ENCODE peak calls at places on chromosomes 4 and X, in six cellular contexts. Z is stimulated activated CD4-positive, alpha-beta T cell treated with anti-CD3 and anti-CD28 coated beads, Interleukin-2, amount 100 ng/mL, for 24 hours; V is GDM1; B is non-pigmented ciliary epithelial cell; H is ELF-1; L is tibial nerve. R is an unnamed sample.

GRCh38 chrX:143768976-143769375 is 48.4 kb upstream of the SPANXN2 start:
- DNase-seq in B (no peak), Z (no peak), H (no peak), V (no peak), L (no peak), R (no peak)

GRCh38 chr4:139229534-139230039 is 50.4 kb downstream of the MGARP start:
- DNase-seq in L (no peak), V (peak), B (no peak), H (no peak), Z (no peak), R (peak)

GRCh38 chrX:95703696-95704095 is 980.9 kb upstream of the DIAPH2 start:
- DNase-seq in B (no peak), H (no peak), Z (no peak), V (no peak), L (no peak), R (no peak)

GRCh38 chrX:133005038-133005437 is 46.6 kb upstream of the HS6ST2 start:
- DNase-seq in B (no peak), Z (no peak), H (peak), V (no peak), L (no peak), R (no peak)

GRCh38 chrX:39894626-39895025 is 203.1 kb downstream of the BCOR start:
- DNase-seq in B (no peak), H (peak), L (no peak), Z (no peak), V (no peak), R (no peak)

GRCh38 chrX:24395775-24396174 is 35.3 kb downstream of the SUPT20HL1 start:
- DNase-seq in L (no peak), H (peak), B (no peak), Z (peak), V (peak), R (peak)

GRCh38 chr4:135927651-135928050 is 1604.6 kb downstream of the PCDH18 start:
- DNase-seq in B (no peak), H (no peak), Z (no peak), V (no peak), L (no peak), R (no peak)

GRCh38 chr4:105976913-105977312 is 81.6 kb downstream of the NPNT start:
- DNase-seq in L (no peak), Z (no peak), V (no peak), H (no peak), B (no peak), R (no peak)

GRCh38 chrX:67612231-67612630 is 68.4 kb downstream of the AR start:
- DNase-seq in B (no peak), V (no peak), H (peak), L (no peak), Z (no peak), R (no peak)

GRCh38 chrX:107701493-107702121 is 73.3 kb downstream of the PRPS1 start:
- DNase-seq in Z (no peak), B (no peak), H (no peak), V (no peak), L (no peak), R (no peak)

GRCh38 chrX:130166503-130166777 is 799 bp upstream of the AIFM1 start:
- DNase-seq in H (no peak), L (no peak), B (no peak), Z (no peak), V (no peak), R (no peak)

GRCh38 chr4:76690091-76690905 is 207.6 kb downstream of the SOWAHB start:
- DNase-seq in V (no peak), Z (no peak), L (no peak), H (peak), B (no peak), R (no peak)

GRCh38 chr4:155403886-155404285 is 27.1 kb upstream of the MAP9 start:
- DNase-seq in H (no peak), B (peak), L (no peak), Z (no peak), V (no peak), R (no peak)

GRCh38 chr4:92304073-92304472 is 307 bp downstream of the GRID2 start:
- DNase-seq in L (no peak), V (no peak), Z (no peak), H (no peak), B (no peak), R (no peak)

GRCh38 chr4:147194604-147195003 is 248.9 kb upstream of the TTC29 start:
- DNase-seq in L (no peak), Z (no peak), B (no peak), V (no peak), H (no peak), R (no peak)

GRCh38 chr4:83174844-83175414 is 60.4 kb upstream of the PLAC8 start:
- DNase-seq in V (no peak), Z (no peak), L (no peak), B (no peak), H (no peak), R (no peak)

GRCh38 chr4:142372570-142373300 is 473.4 kb downstream of the INPP4B start:
- DNase-seq in V (no peak), B (no peak), H (no peak), Z (no peak), L (no peak), R (no peak)

GRCh38 chr4:22391548-22391947 is 124.3 kb downstream of the ADGRA3 start:
- DNase-seq in H (peak), B (peak), L (no peak), Z (no peak), V (no peak), R (no peak)

GRCh38 chr4:127975121-127975770 is 10.0 kb downstream of the ABHD18 start:
- DNase-seq in V (no peak), B (no peak), H (no peak), Z (no peak), L (no peak), R (no peak)

GRCh38 chrX:20313889-20314288 is 47.2 kb upstream of the RPS6KA3 start:
- DNase-seq in L (no peak), Z (no peak), H (no peak), V (peak), B (no peak), R (no peak)

GRCh38 chrX:129655547-129656248 is 942 bp upstream of the APLN start:
- DNase-seq in B (no peak), L (no peak), Z (no peak), H (peak), V (no peak), R (no peak)

GRCh38 chr4:184329235-184330007 is 111.7 kb upstream of the ENPP6 start:
- DNase-seq in V (no peak), H (no peak), B (no peak), Z (no peak), L (no peak), R (no peak)

GRCh38 chr4:142656178-142656577 is 189.9 kb downstream of the INPP4B start:
- DNase-seq in L (no peak), B (no peak), V (no peak), Z (peak), H (no peak), R (no peak)

GRCh38 chr4:3613980-3614730 is 81.9 kb upstream of the LRPAP1 start:
- DNase-seq in B (no peak), Z (no peak), V (no peak), L (no peak), H (no peak), R (no peak)

GRCh38 chrX:19842542-19842941 is 44.9 kb downstream of the SH3KBP1 start:
- DNase-seq in B (no peak), V (no peak), Z (no peak), H (no peak), L (no peak), R (no peak)

GRCh38 chr4:83207497-83208105 is 77.0 kb downstream of the COQ2 start:
- DNase-seq in L (no peak), V (no peak), B (peak), H (peak), Z (no peak), R (no peak)

GRCh38 chrX:147953976-147954375 is 27.2 kb upstream of the FMR1NB start:
- DNase-seq in B (no peak), Z (no peak), V (no peak), H (no peak), L (peak), R (no peak)

GRCh38 chr4:73653695-73654106 is 33.5 kb upstream of the RASSF6 start:
- DNase-seq in L (no peak), V (no peak), B (no peak), Z (no peak), H (peak), R (no peak)

GRCh38 chr4:58113083-58113482 is 1002.9 kb upstream of the IGFBP7 start:
- DNase-seq in V (no peak), H (no peak), B (no peak), Z (no peak), L (no peak), R (no peak)

GRCh38 chrX:132488092-132488749 is 617 bp downstream of the MBNL3 start:
- DNase-seq in Z (peak), L (no peak), V (peak), H (no peak), B (no peak), R (peak)

GRCh38 chrX:133645251-133645650 is 230.0 kb upstream of the GPC4 start:
- DNase-seq in B (no peak), V (no peak), Z (no peak), H (no peak), L (no peak), R (no peak)

GRCh38 chr4:38313175-38313574 is 350.8 kb upstream of the KLF3 start:
- DNase-seq in L (no peak), V (no peak), B (no peak), Z (no peak), H (no peak), R (no peak)

GRCh38 chrX:41559662-41560061 is 112.5 kb downstream of the NYX start:
- DNase-seq in B (peak), L (no peak), Z (peak), V (no peak), H (no peak), R (peak)

GRCh38 chrX:123475068-123475724 is 257.7 kb downstream of the THOC2 start:
- DNase-seq in V (no peak), Z (no peak), L (no peak), B (no peak), H (no peak), R (no peak)

GRCh38 chr4:99946346-99947189 is at the start of gene DNAJB14:
- DNase-seq in B (no peak), L (peak), Z (peak), H (peak), V (peak), R (peak)

GRCh38 chrX:54540289-54540688 is 10.3 kb downstream of the GNL3L start:
- DNase-seq in H (peak), Z (no peak), V (no peak), B (peak), L (no peak), R (no peak)